ENCODE peak calls at places on chromosome 13, in nine cellular contexts. One of them, this sample, is unnamed.

GRCh38 chr13:45138282-45138681 is 18.0 kb downstream of the GTF2F2 start:
- DNase-seq in stimulated activated CD4-positive, alpha-beta T cell treated with anti-CD3 and anti-CD28 coated beads, Interleukin-4, amount 100 ng/mL, for 48 hours: no peak
- DNase-seq in heart left ventricle: no peak
- DNase-seq in keratinocyte: no peak
- DNase-seq in dorsolateral prefrontal cortex: no peak
- DNase-seq in GOT3: no peak
- DNase-seq in NCI-H1105: no peak
- DNase-seq in Caco-2: no peak
- DNase-seq in M059J: peak
- DNase-seq in this sample: no peak

GRCh38 chr13:110546933-110547332 is 14.6 kb downstream of the RAB20 start:
- DNase-seq in stimulated activated CD4-positive, alpha-beta T cell treated with anti-CD3 and anti-CD28 coated beads, Interleukin-4, amount 100 ng/mL, for 48 hours: no peak
- DNase-seq in heart left ventricle: peak
- DNase-seq in keratinocyte: no peak
- DNase-seq in dorsolateral prefrontal cortex: no peak
- DNase-seq in GOT3: no peak
- DNase-seq in NCI-H1105: no peak
- DNase-seq in Caco-2: no peak
- DNase-seq in M059J: peak
- DNase-seq in this sample: peak

GRCh38 chr13:91241249-91241648 is 106.2 kb upstream of the MIR17HG start:
- DNase-seq in stimulated activated CD4-positive, alpha-beta T cell treated with anti-CD3 and anti-CD28 coated beads, Interleukin-4, amount 100 ng/mL, for 48 hours: no peak
- DNase-seq in heart left ventricle: no peak
- DNase-seq in keratinocyte: no peak
- DNase-seq in dorsolateral prefrontal cortex: no peak
- DNase-seq in GOT3: no peak
- DNase-seq in NCI-H1105: no peak
- DNase-seq in Caco-2: no peak
- DNase-seq in M059J: no peak
- DNase-seq in this sample: no peak

GRCh38 chr13:30314562-30314961 is 7.2 kb upstream of the KATNAL1 start:
- DNase-seq in stimulated activated CD4-positive, alpha-beta T cell treated with anti-CD3 and anti-CD28 coated beads, Interleukin-4, amount 100 ng/mL, for 48 hours: no peak
- DNase-seq in heart left ventricle: no peak
- DNase-seq in keratinocyte: no peak
- DNase-seq in dorsolateral prefrontal cortex: no peak
- DNase-seq in GOT3: no peak
- DNase-seq in NCI-H1105: no peak
- DNase-seq in Caco-2: no peak
- DNase-seq in M059J: no peak
- DNase-seq in this sample: no peak

GRCh38 chr13:97308735-97309429 is 86.7 kb downstream of the MBNL2 start:
- DNase-seq in stimulated activated CD4-positive, alpha-beta T cell treated with anti-CD3 and anti-CD28 coated beads, Interleukin-4, amount 100 ng/mL, for 48 hours: no peak
- DNase-seq in heart left ventricle: no peak
- DNase-seq in keratinocyte: no peak
- DNase-seq in dorsolateral prefrontal cortex: no peak
- DNase-seq in GOT3: no peak
- DNase-seq in NCI-H1105: no peak
- DNase-seq in Caco-2: no peak
- DNase-seq in M059J: peak
- DNase-seq in this sample: no peak

GRCh38 chr13:99548448-99548847 is 47.2 kb downstream of the TM9SF2 start:
- DNase-seq in stimulated activated CD4-positive, alpha-beta T cell treated with anti-CD3 and anti-CD28 coated beads, Interleukin-4, amount 100 ng/mL, for 48 hours: no peak
- DNase-seq in heart left ventricle: no peak
- DNase-seq in keratinocyte: no peak
- DNase-seq in dorsolateral prefrontal cortex: no peak
- DNase-seq in GOT3: no peak
- DNase-seq in NCI-H1105: no peak
- DNase-seq in Caco-2: no peak
- DNase-seq in M059J: no peak
- DNase-seq in this sample: no peak

GRCh38 chr13:51935326-51936171 is 73.8 kb downstream of the CCDC70 start:
- DNase-seq in stimulated activated CD4-positive, alpha-beta T cell treated with anti-CD3 and anti-CD28 coated beads, Interleukin-4, amount 100 ng/mL, for 48 hours: no peak
- DNase-seq in heart left ventricle: no peak
- DNase-seq in keratinocyte: no peak
- DNase-seq in dorsolateral prefrontal cortex: no peak
- DNase-seq in GOT3: no peak
- DNase-seq in NCI-H1105: no peak
- DNase-seq in Caco-2: peak
- DNase-seq in M059J: peak
- DNase-seq in this sample: no peak

GRCh38 chr13:107864543-107865460 is 350.5 kb downstream of the LIG4 start:
- DNase-seq in stimulated activated CD4-positive, alpha-beta T cell treated with anti-CD3 and anti-CD28 coated beads, Interleukin-4, amount 100 ng/mL, for 48 hours: no peak
- DNase-seq in heart left ventricle: no peak
- DNase-seq in keratinocyte: no peak
- DNase-seq in dorsolateral prefrontal cortex: no peak
- DNase-seq in GOT3: no peak
- DNase-seq in NCI-H1105: peak
- DNase-seq in Caco-2: peak
- DNase-seq in M059J: peak
- DNase-seq in this sample: no peak

GRCh38 chr13:111117289-111117688 is 2.2 kb downstream of the ARHGEF7 start:
- DNase-seq in stimulated activated CD4-positive, alpha-beta T cell treated with anti-CD3 and anti-CD28 coated beads, Interleukin-4, amount 100 ng/mL, for 48 hours: no peak
- DNase-seq in heart left ventricle: no peak
- DNase-seq in keratinocyte: no peak
- DNase-seq in dorsolateral prefrontal cortex: no peak
- DNase-seq in GOT3: no peak
- DNase-seq in NCI-H1105: no peak
- DNase-seq in Caco-2: no peak
- DNase-seq in M059J: no peak
- DNase-seq in this sample: no peak

GRCh38 chr13:24152292-24153214 is 8.0 kb upstream of the SPATA13 start:
- DNase-seq in stimulated activated CD4-positive, alpha-beta T cell treated with anti-CD3 and anti-CD28 coated beads, Interleukin-4, amount 100 ng/mL, for 48 hours: no peak
- DNase-seq in heart left ventricle: no peak
- DNase-seq in keratinocyte: no peak
- DNase-seq in dorsolateral prefrontal cortex: no peak
- DNase-seq in GOT3: no peak
- DNase-seq in NCI-H1105: no peak
- DNase-seq in Caco-2: no peak
- DNase-seq in M059J: no peak
- DNase-seq in this sample: no peak

GRCh38 chr13:112697756-112698655 is 8.2 kb downstream of the ATP11A start:
- DNase-seq in stimulated activated CD4-positive, alpha-beta T cell treated with anti-CD3 and anti-CD28 coated beads, Interleukin-4, amount 100 ng/mL, for 48 hours: no peak
- DNase-seq in heart left ventricle: no peak
- DNase-seq in keratinocyte: no peak
- DNase-seq in dorsolateral prefrontal cortex: no peak
- DNase-seq in GOT3: no peak
- DNase-seq in NCI-H1105: no peak
- DNase-seq in Caco-2: no peak
- DNase-seq in M059J: no peak
- DNase-seq in this sample: no peak

GRCh38 chr13:20702530-20702929 is 969 bp upstream of the IL17D start:
- DNase-seq in stimulated activated CD4-positive, alpha-beta T cell treated with anti-CD3 and anti-CD28 coated beads, Interleukin-4, amount 100 ng/mL, for 48 hours: no peak
- DNase-seq in heart left ventricle: no peak
- DNase-seq in keratinocyte: no peak
- DNase-seq in dorsolateral prefrontal cortex: no peak
- DNase-seq in GOT3: no peak
- DNase-seq in NCI-H1105: no peak
- DNase-seq in Caco-2: no peak
- DNase-seq in M059J: no peak
- DNase-seq in this sample: no peak

GRCh38 chr13:108769213-108770070 is 140.0 kb downstream of the MYO16 start:
- DNase-seq in stimulated activated CD4-positive, alpha-beta T cell treated with anti-CD3 and anti-CD28 coated beads, Interleukin-4, amount 100 ng/mL, for 48 hours: no peak
- DNase-seq in heart left ventricle: no peak
- DNase-seq in keratinocyte: no peak
- DNase-seq in dorsolateral prefrontal cortex: no peak
- DNase-seq in GOT3: no peak
- DNase-seq in NCI-H1105: no peak
- DNase-seq in Caco-2: peak
- DNase-seq in M059J: no peak
- DNase-seq in this sample: peak

GRCh38 chr13:49517461-49517860 is 21.7 kb downstream of the PHF11 start:
- DNase-seq in stimulated activated CD4-positive, alpha-beta T cell treated with anti-CD3 and anti-CD28 coated beads, Interleukin-4, amount 100 ng/mL, for 48 hours: no peak
- DNase-seq in heart left ventricle: no peak
- DNase-seq in keratinocyte: no peak
- DNase-seq in dorsolateral prefrontal cortex: peak
- DNase-seq in GOT3: no peak
- DNase-seq in NCI-H1105: no peak
- DNase-seq in Caco-2: peak
- DNase-seq in M059J: no peak
- DNase-seq in this sample: no peak

GRCh38 chr13:101025925-101026324 is 351.3 kb upstream of the TMTC4 start:
- DNase-seq in stimulated activated CD4-positive, alpha-beta T cell treated with anti-CD3 and anti-CD28 coated beads, Interleukin-4, amount 100 ng/mL, for 48 hours: no peak
- DNase-seq in heart left ventricle: no peak
- DNase-seq in keratinocyte: no peak
- DNase-seq in dorsolateral prefrontal cortex: no peak
- DNase-seq in GOT3: no peak
- DNase-seq in NCI-H1105: no peak
- DNase-seq in Caco-2: no peak
- DNase-seq in M059J: no peak
- DNase-seq in this sample: no peak

GRCh38 chr13:103044054-103044453 is 22.2 kb downstream of the SLC10A2 start:
- DNase-seq in stimulated activated CD4-positive, alpha-beta T cell treated with anti-CD3 and anti-CD28 coated beads, Interleukin-4, amount 100 ng/mL, for 48 hours: no peak
- DNase-seq in heart left ventricle: no peak
- DNase-seq in keratinocyte: no peak
- DNase-seq in dorsolateral prefrontal cortex: no peak
- DNase-seq in GOT3: no peak
- DNase-seq in NCI-H1105: no peak
- DNase-seq in Caco-2: no peak
- DNase-seq in M059J: no peak
- DNase-seq in this sample: peak

GRCh38 chr13:73544175-73544574 is 485.4 kb downstream of the KLF5 start:
- DNase-seq in stimulated activated CD4-positive, alpha-beta T cell treated with anti-CD3 and anti-CD28 coated beads, Interleukin-4, amount 100 ng/mL, for 48 hours: no peak
- DNase-seq in heart left ventricle: no peak
- DNase-seq in keratinocyte: no peak
- DNase-seq in dorsolateral prefrontal cortex: no peak
- DNase-seq in GOT3: no peak
- DNase-seq in NCI-H1105: no peak
- DNase-seq in Caco-2: no peak
- DNase-seq in M059J: no peak
- DNase-seq in this sample: no peak

GRCh38 chr13:112849500-112849899 is 119.5 kb upstream of the MCF2L start:
- DNase-seq in stimulated activated CD4-positive, alpha-beta T cell treated with anti-CD3 and anti-CD28 coated beads, Interleukin-4, amount 100 ng/mL, for 48 hours: no peak
- DNase-seq in heart left ventricle: no peak
- DNase-seq in keratinocyte: no peak
- DNase-seq in dorsolateral prefrontal cortex: no peak
- DNase-seq in GOT3: no peak
- DNase-seq in NCI-H1105: peak
- DNase-seq in Caco-2: no peak
- DNase-seq in M059J: peak
- DNase-seq in this sample: no peak

GRCh38 chr13:111317042-111317550 is 3.3 kb upstream of the TEX29 start:
- DNase-seq in stimulated activated CD4-positive, alpha-beta T cell treated with anti-CD3 and anti-CD28 coated beads, Interleukin-4, amount 100 ng/mL, for 48 hours: no peak
- DNase-seq in heart left ventricle: no peak
- DNase-seq in keratinocyte: no peak
- DNase-seq in dorsolateral prefrontal cortex: no peak
- DNase-seq in GOT3: no peak
- DNase-seq in NCI-H1105: no peak
- DNase-seq in Caco-2: no peak
- DNase-seq in M059J: no peak
- DNase-seq in this sample: no peak